ENCODE peak calls at places on chromosomes 6 and 20, in four cellular contexts. I, M, D and A are unnamed samples. For H3K9me3, the result is how much of the 10 kb centered on the place peaks cover.

GRCh38 chr6:34491091-34491430 is 25.2 kb downstream of the PACSIN1 start:
- DNase-seq in D (no peak), M (no peak), I (no peak), A (no peak)

GRCh38 chr6:115969207-115969929 is 91.3 kb downstream of the FRK start:
- DNase-seq in D (peak), M (no peak), I (no peak), A (no peak)

GRCh38 chr20:44728835-44729342 is 13.7 kb downstream of the CCN5 start:
- DNase-seq in D (no peak), I (no peak), M (no peak), A (peak)

GRCh38 chr6:12132351-12133222 is 120.5 kb downstream of the HIVEP1 start:
- DNase-seq in D (no peak), M (no peak), I (no peak), A (no peak)

GRCh38 chr6:130932438-130932837 is 105.2 kb downstream of the SMLR1 start:
- DNase-seq in D (no peak), I (no peak), M (no peak), A (no peak)

GRCh38 chr6:158722176-158722729 is 72.4 kb downstream of the SYTL3 start:
- DNase-seq in I (no peak), M (no peak), D (no peak), A (no peak)

GRCh38 chr6:40852667-40853383 is 186.2 kb downstream of the UNC5CL start:
- DNase-seq in M (peak), D (no peak), I (no peak), A (no peak)

GRCh38 chr6:101396552-101397173 is 3.2 kb downstream of the GRIK2 start:
- DNase-seq in I (no peak), D (no peak), M (peak), A (no peak)

GRCh38 chr20:6916938-6917337 is 149.5 kb downstream of the BMP2 start:
- DNase-seq in M (no peak), D (no peak), I (no peak), A (no peak)

GRCh38 chr20:571754-572331 is 28.3 kb upstream of the CSNK2A1 start:
- DNase-seq in M (no peak), D (no peak), I (no peak), A (peak)

GRCh38 chr6:84866715-84867114 is 102.3 kb upstream of the TBX18 start:
- DNase-seq in D (no peak), I (no peak), M (no peak), A (no peak)

GRCh38 chr6:27966816-27967426 is 9.9 kb downstream of the OR2B6 start:
- DNase-seq in I (no peak), D (no peak), M (no peak), A (no peak)

GRCh38 chr6:30311101-30311500 is 15.6 kb upstream of the TRIM39 start:
- DNase-seq in I (no peak), M (no peak), D (no peak), A (no peak)

GRCh38 chr20:40913224-40913821 is 115.3 kb upstream of the TOP1 start:
- DNase-seq in M (no peak), I (no peak), D (no peak), A (no peak)

GRCh38 chr20:46293084-46293483 is 15.2 kb downstream of the CDH22 start:
- DNase-seq in D (no peak), M (peak), I (no peak), A (no peak)

GRCh38 chr6:17240803-17241500 is 40.2 kb upstream of the RBM24 start:
- DNase-seq in M (no peak), D (no peak), I (no peak), A (no peak)

GRCh38 chr6:25652007-25652515 is at the start of gene SCGN:
- DNase-seq in I (no peak), D (peak), M (peak), A (peak)

GRCh38 chr6:107106165-107106564 is 9.2 kb downstream of the BEND3 start:
- DNase-seq in M (no peak), I (no peak), D (no peak), A (no peak)

GRCh38 chr6:89611666-89612065 is 26.9 kb downstream of the LYRM2 start:
- DNase-seq in M (no peak), D (no peak), I (no peak), A (no peak)

GRCh38 chr6:30798501-30798900 is 54.2 kb upstream of the IER3 start:
- DNase-seq in M (no peak), D (no peak), I (no peak), A (no peak)

GRCh38 chr20:313948-314347 is 11.4 kb upstream of the SOX12 start:
- DNase-seq in D (no peak), M (peak), I (no peak), A (no peak)

GRCh38 chr6:49553353-49553752 is 2.9 kb downstream of the C6orf141 start:
- DNase-seq in I (no peak), M (no peak), D (no peak), A (no peak)

GRCh38 chr20:10832146-10832545 is 158.3 kb upstream of the JAG1 start:
- DNase-seq in I (no peak), D (no peak), M (no peak), A (no peak)

GRCh38 chr20:1623501-1624250 is 3.9 kb upstream of the SIRPB1 start:
- DNase-seq in M (no peak), I (no peak), D (no peak), A (no peak)

GRCh38 chr6:24659547-24659946 is 7.2 kb downstream of the TDP2 start:
- DNase-seq in I (no peak), D (no peak), M (no peak), A (no peak)

GRCh38 chr6:57207141-57207540 is 15.0 kb downstream of the RAB23 start:
- DNase-seq in D (no peak), I (no peak), M (no peak), A (no peak)

GRCh38 chr20:6038256-6038655 is 15.6 kb downstream of the LRRN4 start:
- DNase-seq in M (no peak), D (no peak), I (no peak), A (no peak)

GRCh38 chr20:50285376-50286173 is 94.9 kb downstream of the CEBPB start:
- DNase-seq in D (no peak), M (no peak), I (peak), A (peak)

GRCh38 chr20:1637755-1638154 is 17.9 kb upstream of the SIRPB1 start:
- DNase-seq in D (no peak), I (no peak), M (no peak), A (no peak)

GRCh38 chr20:621115-621756 is 11.1 kb upstream of the TCF15 start:
- DNase-seq in D (no peak), I (no peak), M (no peak), A (no peak)

GRCh38 chr6:4169028-4169789 is 33.8 kb upstream of the ECI2 start:
- DNase-seq in M (no peak), D (no peak), I (no peak), A (no peak)

GRCh38 chr20:50415516-50416268 is 94.5 kb upstream of the PTPN1 start:
- DNase-seq in M (peak), D (no peak), I (no peak), A (peak)

GRCh38 chr6:136527831-136528230 is 22.4 kb downstream of the MAP7 start:
- DNase-seq in D (no peak), I (no peak), M (no peak), A (no peak)

GRCh38 chr20:5061209-5061608 is 58.5 kb downstream of the PCNA start:
- DNase-seq in M (peak), D (peak), I (no peak), A (no peak)

GRCh38 chr20:38434770-38435554 is at the start of gene SNHG17:
- DNase-seq in M (peak), D (peak), I (peak), A (peak)

GRCh38 chr20:14142171-14142570 is 146.9 kb downstream of the MACROD2 start:
- DNase-seq in M (peak), I (peak), D (peak), A (peak)

DNA sequence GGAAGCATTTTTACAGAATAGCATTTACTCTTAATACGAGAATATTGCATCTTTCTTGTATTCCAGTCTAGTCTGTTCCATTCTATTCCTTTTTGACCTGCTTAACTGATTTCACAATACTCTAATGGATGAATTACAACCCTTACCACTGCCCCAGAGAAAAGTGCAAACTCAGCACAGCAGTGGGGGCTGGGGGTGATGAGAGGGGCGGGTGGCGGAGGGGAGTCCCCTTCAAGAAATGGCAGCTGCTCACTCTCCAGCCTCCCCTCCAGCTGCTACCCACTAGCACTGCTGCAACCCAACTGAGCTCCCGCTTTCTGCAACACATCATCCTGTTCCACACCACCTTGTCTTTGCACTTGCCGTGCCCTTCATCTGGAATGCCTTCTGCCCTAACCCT is 30.1 kb downstream of the PIM1 start:
- DNase-seq in I (no peak), D (no peak), M (no peak), A (no peak)
- H3K4me2 ChIP-seq in I (no peak), D (no peak), M (no peak), A (no peak)

DNA sequence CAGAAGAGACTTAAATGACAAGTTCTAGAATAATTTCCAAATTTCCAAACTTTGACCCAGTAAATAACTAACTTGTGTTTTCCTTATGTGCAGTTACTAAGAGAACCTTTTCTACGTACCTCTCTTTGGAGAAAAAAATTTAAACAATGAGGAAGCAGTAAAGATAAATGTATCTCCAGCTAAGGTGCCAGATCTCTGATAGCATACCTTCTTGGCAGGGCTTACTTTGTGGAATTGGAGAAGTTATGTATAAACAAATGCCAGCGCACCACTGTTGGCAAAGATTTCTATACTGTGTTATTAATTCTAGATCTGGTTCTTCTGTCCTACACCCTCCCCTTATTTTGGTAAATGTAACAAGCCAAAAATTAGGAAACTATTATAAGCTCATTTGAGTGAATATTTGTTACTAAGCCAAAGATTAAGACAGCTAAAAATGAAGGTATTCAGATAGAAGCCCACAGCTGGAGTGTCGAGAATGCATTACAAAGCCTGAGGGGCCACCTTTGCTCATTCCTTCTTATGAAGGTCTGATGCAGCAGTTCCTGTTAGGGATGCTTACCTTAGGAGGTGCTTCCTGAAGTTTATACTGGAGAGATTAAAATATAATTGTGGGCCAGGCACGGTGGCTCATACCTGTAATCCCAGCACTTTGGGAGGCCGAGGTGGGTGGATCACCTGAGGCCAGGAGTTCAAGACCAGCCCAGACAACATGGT is 373.1 kb upstream of the SOX4 start:
- DNase-seq in I (no peak), M (no peak), D (no peak), A (no peak)
- TF ChIP-seq TCF12 in I (no peak), M (no peak), D (no peak), A (no peak)

GRCh38 chr6:22062807-22063408 is 233.9 kb downstream of the PRL start:
- DNase-seq in I (peak), M (no peak), D (no peak), A (no peak)
- H3K9me3 ChIP-seq in I (under half), M (under half), D (under half), A (under half)

GRCh38 chr6:143678980-143679379 is 1.2 kb downstream of the PHACTR2 start:
- DNase-seq in I (no peak), M (no peak), D (no peak), A (no peak)
- H3K4me2 ChIP-seq in I (no peak), M (peak), D (peak), A (peak)

GRCh38 chr6:166556336-166556735 is 30.1 kb downstream of the RAMACL start:
- DNase-seq in M (no peak), I (no peak), D (no peak), A (no peak)

GRCh38 chr6:166555066-166555465 is 31.4 kb downstream of the RAMACL start:
- DNase-seq in I (no peak), D (no peak), M (no peak), A (no peak)

GRCh38 chr6:166559211-166559610 is 27.3 kb downstream of the RAMACL start:
- DNase-seq in D (no peak), M (no peak), I (no peak), A (no peak)

GRCh38 chr6:166558156-166559025 is 28.1 kb downstream of the RAMACL start:
- DNase-seq in D (no peak), I (no peak), M (no peak), A (no peak)

DNA sequence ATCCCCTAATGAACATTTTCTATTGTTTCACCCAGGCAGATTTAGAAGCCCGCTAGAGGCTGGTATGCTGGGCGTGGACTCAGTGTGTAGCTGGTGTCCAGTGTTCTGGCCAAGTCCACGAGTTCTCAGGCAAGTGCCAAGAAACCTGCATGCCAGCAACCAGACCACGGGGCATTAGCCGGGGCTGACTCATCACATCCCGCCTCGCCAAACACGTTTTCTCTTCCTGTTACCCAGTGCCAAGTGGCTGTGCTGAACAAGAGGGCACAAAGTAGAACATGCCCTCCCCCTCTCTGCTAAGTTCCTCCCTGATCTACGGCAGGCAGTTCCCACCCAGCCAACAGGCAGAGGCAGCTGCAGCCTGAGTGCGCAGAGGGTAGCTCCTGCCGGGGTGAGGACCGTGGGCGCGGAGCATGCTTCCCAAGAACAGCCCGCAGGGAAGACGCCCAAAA is 29.6 kb downstream of the RAMACL start:
- DNase-seq in I (no peak), M (no peak), D (no peak), A (no peak)
- TF ChIP-seq TCF12 in I (no peak), M (no peak), D (no peak), A (peak)

GRCh38 chr6:23173231-23173630 is 603.9 kb downstream of the HDGFL1 start:
- DNase-seq in M (no peak), D (no peak), I (no peak), A (no peak)
- H3K9me3 ChIP-seq in M (half or more), D (under half), I (under half), A (under half)

DNA sequence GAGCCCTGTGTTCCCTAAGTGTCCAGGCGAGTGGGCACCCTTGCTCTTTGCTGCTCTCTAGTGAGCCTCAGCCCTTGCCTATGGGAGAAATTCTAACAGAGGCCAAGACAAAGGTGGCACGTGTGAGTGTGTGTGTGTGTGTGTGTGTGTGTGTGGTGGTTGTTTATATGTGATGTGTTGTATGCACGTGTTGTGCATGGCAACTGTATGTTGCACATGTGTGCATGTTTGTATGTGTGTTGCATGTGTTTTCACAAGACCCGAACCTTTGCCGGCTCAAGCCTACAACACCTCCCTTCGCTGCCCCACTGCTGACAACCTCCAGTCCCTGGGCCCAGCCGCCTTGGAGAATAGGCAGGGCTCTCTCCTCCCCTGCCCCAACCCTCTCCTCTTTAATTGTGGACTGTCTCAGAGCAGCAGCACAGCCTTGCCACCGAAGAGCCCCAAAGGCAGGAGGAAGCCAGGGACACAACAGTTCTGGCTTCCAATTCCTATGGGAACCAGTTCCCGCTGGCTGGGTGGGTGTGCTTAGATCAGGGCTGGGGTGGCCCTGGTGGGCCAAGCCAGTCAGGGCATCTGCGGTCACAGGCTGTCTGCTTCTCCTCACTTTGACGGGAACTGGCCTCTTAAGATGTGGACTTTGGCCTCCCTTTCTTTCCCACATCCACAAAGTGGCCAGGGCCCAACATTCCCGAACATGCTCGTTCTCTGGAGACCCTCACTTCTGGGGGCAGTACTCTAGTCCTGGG is 2.7 kb downstream of the KCNK16 start:
- DNase-seq in M (no peak), I (no peak), D (no peak), A (no peak)
- H3K4me2 ChIP-seq in M (no peak), I (no peak), D (no peak), A (no peak)